ENCODE peak calls at places on chromosomes 4 and X, in six cellular contexts. One of them, this sample, is unnamed. For H3K9me2 and H4K20me1, the result is how much of the 10 kb centered on the place peaks cover.

GRCh38 chrX:16140448-16140847 is 17.1 kb downstream of the GRPR start:
- DNase-seq in GM23338: no peak
- DNase-seq in PC-3: no peak
- DNase-seq in GM23248: no peak
- DNase-seq in OCI-LY7: no peak
- DNase-seq in HCT116: no peak
- DNase-seq in this sample: no peak

GRCh38 chr4:7369511-7369910 is 65.2 kb downstream of the PSAPL1 start:
- DNase-seq in GM23338: no peak
- DNase-seq in PC-3: no peak
- DNase-seq in GM23248: no peak
- DNase-seq in OCI-LY7: no peak
- DNase-seq in HCT116: no peak
- DNase-seq in this sample: no peak

GRCh38 chr4:71261001-71261400 is 77.8 kb upstream of the SLC4A4 start:
- DNase-seq in GM23338: no peak
- DNase-seq in PC-3: no peak
- DNase-seq in GM23248: no peak
- DNase-seq in OCI-LY7: no peak
- DNase-seq in HCT116: no peak
- DNase-seq in this sample: no peak

GRCh38 chr4:108651068-108651794 is 832 bp downstream of the OSTC start:
- DNase-seq in GM23338: peak
- DNase-seq in PC-3: peak
- DNase-seq in GM23248: peak
- DNase-seq in OCI-LY7: peak
- DNase-seq in HCT116: no peak
- DNase-seq in this sample: peak

GRCh38 chr4:88975925-88976511 is 81.0 kb downstream of the FAM13A start:
- DNase-seq in GM23338: no peak
- DNase-seq in PC-3: no peak
- DNase-seq in GM23248: no peak
- DNase-seq in OCI-LY7: no peak
- DNase-seq in HCT116: no peak
- DNase-seq in this sample: peak

GRCh38 chr4:31580843-31581242 is 860.7 kb downstream of the PCDH7 start:
- DNase-seq in GM23338: no peak
- DNase-seq in PC-3: no peak
- DNase-seq in GM23248: no peak
- DNase-seq in OCI-LY7: no peak
- DNase-seq in HCT116: no peak
- DNase-seq in this sample: peak

GRCh38 chr4:69858683-69859082 is 1.3 kb downstream of the SULT1E1 start:
- DNase-seq in GM23338: no peak
- DNase-seq in PC-3: peak
- DNase-seq in GM23248: no peak
- DNase-seq in OCI-LY7: no peak
- DNase-seq in HCT116: no peak
- DNase-seq in this sample: no peak

GRCh38 chr4:87073570-87074470 is 139.0 kb downstream of the AFF1 start:
- DNase-seq in GM23338: no peak
- DNase-seq in PC-3: peak
- DNase-seq in GM23248: no peak
- DNase-seq in OCI-LY7: peak
- DNase-seq in HCT116: no peak
- DNase-seq in this sample: peak

GRCh38 chrX:43707812-43708548 is 51.9 kb downstream of the MAOA start:
- DNase-seq in GM23338: no peak
- DNase-seq in PC-3: peak
- DNase-seq in GM23248: peak
- DNase-seq in OCI-LY7: no peak
- DNase-seq in HCT116: no peak
- DNase-seq in this sample: no peak

GRCh38 chrX:43706786-43707185 is 50.7 kb downstream of the MAOA start:
- DNase-seq in GM23338: no peak
- DNase-seq in PC-3: peak
- DNase-seq in GM23248: peak
- DNase-seq in OCI-LY7: no peak
- DNase-seq in HCT116: no peak
- DNase-seq in this sample: no peak

GRCh38 chrX:43702660-43703059 is 46.6 kb downstream of the MAOA start:
- DNase-seq in GM23338: no peak
- DNase-seq in PC-3: no peak
- DNase-seq in GM23248: no peak
- DNase-seq in OCI-LY7: no peak
- DNase-seq in HCT116: no peak
- DNase-seq in this sample: no peak

GRCh38 chrX:43703211-43703791 is 47.2 kb downstream of the MAOA start:
- DNase-seq in GM23338: no peak
- DNase-seq in PC-3: peak
- DNase-seq in GM23248: peak
- DNase-seq in OCI-LY7: no peak
- DNase-seq in HCT116: no peak
- DNase-seq in this sample: no peak

GRCh38 chrX:43702079-43702524 is 46.0 kb downstream of the MAOA start:
- DNase-seq in GM23338: no peak
- DNase-seq in PC-3: no peak
- DNase-seq in GM23248: no peak
- DNase-seq in OCI-LY7: no peak
- DNase-seq in HCT116: no peak
- DNase-seq in this sample: no peak
- TF ChIP-seq EZH2phosphoT487 in GM23338: no peak
- TF ChIP-seq EZH2phosphoT487 in PC-3: no peak
- TF ChIP-seq EZH2phosphoT487 in GM23248: no peak
- TF ChIP-seq EZH2phosphoT487 in OCI-LY7: no peak
- TF ChIP-seq EZH2phosphoT487 in HCT116: no peak
- TF ChIP-seq EZH2phosphoT487 in this sample: no peak

GRCh38 chr4:165718660-165719059 is 154.4 kb upstream of the TLL1 start:
- DNase-seq in GM23338: no peak
- DNase-seq in PC-3: no peak
- DNase-seq in GM23248: no peak
- DNase-seq in OCI-LY7: no peak
- DNase-seq in HCT116: no peak
- DNase-seq in this sample: no peak
- H3K9me2 ChIP-seq in GM23338: under half
- H3K9me2 ChIP-seq in PC-3: under half
- H3K9me2 ChIP-seq in GM23248: under half
- H3K9me2 ChIP-seq in OCI-LY7: under half
- H3K9me2 ChIP-seq in HCT116: under half
- H3K9me2 ChIP-seq in this sample: under half

GRCh38 chr4:168183717-168184571 is 91.6 kb downstream of the ANXA10 start:
- DNase-seq in GM23338: peak
- DNase-seq in PC-3: peak
- DNase-seq in GM23248: peak
- DNase-seq in OCI-LY7: peak
- DNase-seq in HCT116: peak
- DNase-seq in this sample: peak
- H4K20me1 ChIP-seq in GM23338: under half
- H4K20me1 ChIP-seq in PC-3: under half
- H4K20me1 ChIP-seq in GM23248: under half
- H4K20me1 ChIP-seq in OCI-LY7: under half
- H4K20me1 ChIP-seq in HCT116: under half
- H4K20me1 ChIP-seq in this sample: under half

GRCh38 chr4:26858035-26858918 is 2.4 kb upstream of the STIM2 start:
- DNase-seq in GM23338: no peak
- DNase-seq in PC-3: no peak
- DNase-seq in GM23248: no peak
- DNase-seq in OCI-LY7: peak
- DNase-seq in HCT116: no peak
- DNase-seq in this sample: no peak
- TF ChIP-seq EZH2phosphoT487 in GM23338: no peak
- TF ChIP-seq EZH2phosphoT487 in PC-3: no peak
- TF ChIP-seq EZH2phosphoT487 in GM23248: no peak
- TF ChIP-seq EZH2phosphoT487 in OCI-LY7: no peak
- TF ChIP-seq EZH2phosphoT487 in HCT116: no peak
- TF ChIP-seq EZH2phosphoT487 in this sample: no peak

DNA sequence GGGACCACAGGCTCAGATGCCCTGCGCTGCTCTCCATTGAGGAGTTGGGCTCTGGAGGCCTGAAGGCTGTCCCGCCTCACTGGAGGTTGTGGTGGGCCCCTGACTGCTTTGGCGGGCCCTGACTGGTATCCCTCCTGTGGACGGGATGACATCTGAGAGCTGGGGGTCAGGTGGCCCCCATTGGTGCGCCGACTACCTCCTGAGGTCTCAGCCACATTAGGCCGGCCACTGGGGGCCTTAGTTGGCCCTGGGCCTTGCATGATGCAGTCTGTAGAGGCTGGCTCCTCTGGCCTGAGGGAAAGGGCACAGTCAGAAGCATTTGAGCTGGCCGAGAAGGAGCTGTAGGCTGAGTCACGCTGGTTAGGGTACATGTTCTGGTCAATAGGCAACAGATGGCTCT is 164.5 kb upstream of the DGKK start:
- DNase-seq in GM23338: no peak
- DNase-seq in PC-3: no peak
- DNase-seq in GM23248: no peak
- DNase-seq in OCI-LY7: no peak
- DNase-seq in HCT116: no peak
- DNase-seq in this sample: no peak
- H3K9me2 ChIP-seq in GM23338: under half
- H3K9me2 ChIP-seq in PC-3: under half
- H3K9me2 ChIP-seq in GM23248: under half
- H3K9me2 ChIP-seq in OCI-LY7: under half
- H3K9me2 ChIP-seq in HCT116: under half
- H3K9me2 ChIP-seq in this sample: under half

This sample was measured in MM.1S.